ENCODE peak calls at places on chromosome 15, in ten cellular contexts. A is GM12865, X is AG04450, G is AML-193, W is NCI-H2081, T is heart left ventricle, U is EL, S is NAMALWA, E is GM13976, Q is frontal cortex. M is an unnamed sample.

GRCh38 chr15:80426316-80426715 is 22.1 kb downstream of the ARNT2 start:
- DNase-seq in G (no peak), W (no peak), U (no peak), Q (no peak), A (no peak), S (no peak), X (no peak), E (no peak), T (no peak), M (no peak)

GRCh38 chr15:60507596-60508424 is 28.9 kb upstream of the ICE2 start:
- DNase-seq in Q (no peak), A (peak), G (peak), W (peak), U (peak), T (peak), X (peak), E (peak), S (peak), M (no peak)

GRCh38 chr15:74208496-74208895 is 5.9 kb upstream of the STRA6 start:
- DNase-seq in Q (no peak), G (no peak), W (no peak), U (no peak), T (no peak), E (no peak), S (no peak), A (no peak), X (no peak), M (no peak)

GRCh38 chr15:73781038-73781925 is 28.1 kb upstream of the INSYN1 start:
- DNase-seq in X (no peak), A (peak), T (no peak), Q (no peak), G (peak), U (peak), S (peak), E (no peak), W (no peak), M (peak)

GRCh38 chr15:69467636-69468035 is 15.0 kb downstream of the RPLP1 start:
- DNase-seq in S (no peak), A (no peak), X (no peak), T (no peak), Q (no peak), W (peak), U (no peak), G (no peak), E (no peak), M (no peak)

GRCh38 chr15:52348056-52348745 is 52.6 kb upstream of the MYO5C start:
- DNase-seq in G (no peak), Q (no peak), E (no peak), U (peak), S (no peak), T (no peak), X (no peak), A (no peak), W (no peak), M (no peak)

GRCh38 chr15:41323611-41324010 is 8.8 kb downstream of the OIP5 start:
- DNase-seq in E (no peak), U (no peak), A (peak), T (no peak), X (no peak), Q (no peak), G (no peak), W (no peak), S (no peak), M (no peak)

GRCh38 chr15:98724017-98724416 is 75.7 kb downstream of the IGF1R start:
- DNase-seq in T (no peak), G (no peak), S (no peak), E (no peak), Q (no peak), A (no peak), U (no peak), X (no peak), W (no peak), M (no peak)

GRCh38 chr15:93088981-93089854 is at the start of gene RGMA:
- DNase-seq in T (peak), Q (peak), S (no peak), A (no peak), U (no peak), W (no peak), E (no peak), X (no peak), G (no peak), M (peak)

GRCh38 chr15:36814708-36815107 is 235.3 kb downstream of the CDIN1 start:
- DNase-seq in S (no peak), A (no peak), X (no peak), Q (no peak), W (no peak), G (no peak), E (no peak), T (no peak), U (no peak), M (no peak)

GRCh38 chr15:68818671-68819450 is 1.8 kb downstream of the ANP32A start:
- DNase-seq in G (peak), Q (peak), E (peak), W (peak), U (peak), T (peak), A (peak), X (no peak), S (peak), M (peak)

GRCh38 chr15:87498545-87498944 is 758.0 kb downstream of the NTRK3 start:
- DNase-seq in U (peak), A (no peak), G (no peak), W (no peak), E (no peak), S (no peak), T (no peak), Q (no peak), X (peak), M (no peak)

GRCh38 chr15:90001683-90002427 is 731 bp downstream of the ZNF710 start:
- DNase-seq in G (peak), U (peak), S (peak), W (no peak), E (peak), X (no peak), T (peak), A (peak), Q (peak), M (peak)

GRCh38 chr15:97410907-97411575 is 549.5 kb upstream of the ARRDC4 start:
- DNase-seq in T (no peak), S (no peak), A (no peak), G (no peak), W (peak), X (no peak), U (no peak), E (no peak), Q (no peak), M (no peak)

GRCh38 chr15:51727141-51727897 is 10.1 kb downstream of the LYSMD2 start:
- DNase-seq in X (no peak), W (no peak), Q (no peak), T (no peak), G (no peak), E (no peak), U (peak), A (peak), S (peak), M (no peak)